ENCODE peak calls at places on chromosomes 2 and 18, in seven cellular contexts. Q, J, W, I, Y, H and Z are unnamed samples.

GRCh38 chr2:190235101-190235500 is 84.5 kb downstream of the HIBCH start:
- DNase-seq in Q (no peak), J (no peak), W (no peak), I (no peak), Y (no peak), H (no peak), Z (no peak)

GRCh38 chr18:32576296-32576916 is 105.7 kb upstream of the GAREM1 start:
- DNase-seq in Q (no peak), J (peak; percentile 64), W (peak; percentile 40), I (no peak), Y (no peak), H (peak; percentile 26), Z (no peak)

GRCh38 chr2:207311316-207312005 is 145.7 kb upstream of the KLF7 start:
- DNase-seq in Q (no peak), J (no peak), W (no peak), I (no peak), Y (no peak), H (peak; percentile 44), Z (no peak)

GRCh38 chr2:215870986-215871385 is 142.4 kb downstream of the MREG start:
- DNase-seq in Q (no peak), J (peak; percentile 34), W (peak; percentile 65), I (no peak), Y (no peak), H (no peak), Z (no peak)

GRCh38 chr2:142586693-142587432 is 290.6 kb upstream of the KYNU start:
- DNase-seq in Q (no peak), J (no peak), W (no peak), I (no peak), Y (no peak), H (no peak), Z (no peak)

GRCh38 chr18:36424741-36425142 is 127.2 kb downstream of the FHOD3 start:
- DNase-seq in Q (no peak), J (no peak), W (no peak), I (no peak), Y (no peak), H (no peak), Z (no peak)

GRCh38 chr2:98472961-98473746 is 28.5 kb downstream of the INPP4A start:
- DNase-seq in Q (no peak), J (no peak), W (no peak), I (no peak), Y (no peak), H (no peak), Z (no peak)

GRCh38 chr2:13227543-13227942 is 510.8 kb downstream of the TRIB2 start:
- DNase-seq in Q (no peak), J (no peak), W (no peak), I (no peak), Y (no peak), H (no peak), Z (no peak)

GRCh38 chr18:31225668-31226067 is 63.0 kb upstream of the DSC1 start:
- DNase-seq in Q (no peak), J (no peak), W (peak; percentile 36), I (no peak), Y (no peak), H (no peak), Z (no peak)

GRCh38 chr2:151945186-151945585 is 117.0 kb upstream of the ARL5A start:
- DNase-seq in Q (no peak), J (no peak), W (no peak), I (no peak), Y (no peak), H (no peak), Z (no peak)

GRCh38 chr2:130729311-130730299 is 735 bp downstream of the GPR148 start:
- DNase-seq in Q (no peak), J (no peak), W (no peak), I (no peak), Y (no peak), H (no peak), Z (no peak)

GRCh38 chr2:96556441-96557330 is 20.1 kb downstream of the ARID5A start:
- DNase-seq in Q (peak; percentile 64), J (no peak), W (no peak), I (no peak), Y (no peak), H (peak; percentile 91), Z (no peak)

GRCh38 chr2:73700111-73700510 is 37.0 kb downstream of the TPRKB start:
- DNase-seq in Q (no peak), J (no peak), W (no peak), I (no peak), Y (no peak), H (no peak), Z (no peak)

GRCh38 chr18:36297419-36298112 is at the start of gene FHOD3:
- DNase-seq in Q (no peak), J (peak; percentile 65), W (peak; percentile 82), I (peak; percentile 85), Y (no peak), H (peak; percentile 80), Z (peak; percentile 68)

DNA sequence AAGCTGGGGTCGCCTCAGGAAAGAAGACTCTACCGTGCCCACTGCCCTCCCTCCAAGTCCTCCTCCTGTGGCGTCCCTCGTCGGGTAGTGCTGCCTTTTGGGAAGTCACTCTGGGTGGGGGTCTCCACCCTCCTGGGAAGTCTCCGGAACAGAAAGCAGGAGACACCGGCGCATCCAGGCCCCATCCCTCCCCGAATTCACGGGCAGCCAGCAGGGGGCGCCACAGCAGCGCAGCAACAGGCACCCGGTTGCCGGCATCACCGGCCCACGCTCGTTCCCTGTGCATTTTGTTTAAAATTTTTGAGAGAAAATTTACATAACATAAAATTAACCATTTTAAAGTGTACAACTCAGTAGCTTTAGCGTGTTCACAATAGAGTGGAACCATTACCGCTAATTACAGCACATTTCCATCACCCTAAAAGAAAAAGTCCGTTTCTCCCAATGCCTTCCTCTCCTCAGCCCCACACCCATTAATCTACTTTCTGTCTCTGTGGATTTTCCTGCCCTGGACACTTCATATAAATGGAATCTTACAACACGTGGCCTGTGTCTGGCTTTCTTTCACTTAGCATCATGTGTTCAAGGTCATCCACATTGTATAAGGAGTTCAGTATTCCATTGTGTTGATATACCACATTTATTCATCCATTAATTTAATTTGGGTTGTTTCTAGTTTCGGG is 62.3 kb downstream of the ADNP2 start:
- DNase-seq in Q (peak; percentile 55), J (peak; percentile 71), W (peak; percentile 85), I (peak; percentile 86), Y (no peak), H (peak; percentile 59), Z (peak; percentile 97)
- TF ChIP-seq CTCF in Q (peak; percentile 82), J (peak; percentile 97), W (peak; percentile 97), I (peak; percentile 91), Y (peak; percentile 70), H (peak; percentile 76), Z (peak; percentile 44)

GRCh38 chr2:186531257-186531775 is 45.3 kb downstream of the ZC3H15 start:
- DNase-seq in Q (no peak), J (no peak), W (no peak), I (no peak), Y (no peak), H (no peak), Z (no peak)

GRCh38 chr2:186530314-186530713 is 44.3 kb downstream of the ZC3H15 start:
- DNase-seq in Q (no peak), J (no peak), W (no peak), I (no peak), Y (no peak), H (no peak), Z (no peak)

GRCh38 chr2:186534406-186534805 is 48.3 kb downstream of the ZC3H15 start:
- DNase-seq in Q (no peak), J (no peak), W (no peak), I (no peak), Y (no peak), H (no peak), Z (no peak)

GRCh38 chr2:186533717-186534116 is 47.7 kb downstream of the ZC3H15 start:
- DNase-seq in Q (no peak), J (no peak), W (no peak), I (no peak), Y (no peak), H (no peak), Z (no peak)

DNA sequence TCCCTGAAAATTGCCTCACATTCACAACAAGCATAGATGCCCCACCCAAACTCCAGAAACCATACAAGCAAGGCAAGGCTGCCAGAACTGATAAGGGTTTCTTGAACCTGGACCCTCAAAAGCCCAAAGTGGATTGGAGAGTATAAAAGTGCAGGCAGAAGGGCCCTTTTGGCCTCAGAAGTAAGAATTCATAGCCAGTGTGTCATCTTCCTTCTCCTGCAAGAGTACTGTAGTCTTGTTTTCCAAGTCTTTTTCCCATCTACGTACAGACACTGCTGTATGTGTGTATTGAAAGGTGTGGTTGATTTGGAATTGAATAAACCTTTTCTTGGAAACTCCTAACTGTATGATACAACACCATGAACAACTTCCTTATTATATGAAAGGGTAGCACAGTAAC is 46.8 kb downstream of the ZC3H15 start:
- DNase-seq in Q (no peak), J (no peak), W (no peak), I (no peak), Y (no peak), H (no peak), Z (no peak)
- TF ChIP-seq CTCF in Q (no peak), J (no peak), W (no peak), I (no peak), Y (no peak), H (no peak), Z (no peak)

GRCh38 chr2:121689356-121689755 is 40.1 kb upstream of the CLASP1 start:
- DNase-seq in Q (no peak), J (peak; percentile 33), W (no peak), I (no peak), Y (no peak), H (peak; percentile 43), Z (peak; percentile 22)
- TF ChIP-seq CTCF in Q (no peak), J (no peak), W (no peak), I (no peak), Y (no peak), H (peak; percentile 48), Z (peak; percentile 38)

GRCh38 chr2:26456701-26457224 is 21.2 kb downstream of the OTOF start:
- DNase-seq in Q (no peak), J (no peak), W (no peak), I (no peak), Y (no peak), H (no peak), Z (no peak)

GRCh38 chr2:26457695-26458364 is 20.1 kb downstream of the OTOF start:
- DNase-seq in Q (no peak), J (no peak), W (no peak), I (no peak), Y (no peak), H (no peak), Z (no peak)

GRCh38 chr2:26457241-26457666 is 20.7 kb downstream of the OTOF start:
- DNase-seq in Q (no peak), J (no peak), W (no peak), I (no peak), Y (no peak), H (no peak), Z (no peak)

GRCh38 chr2:26459991-26460612 is 17.8 kb downstream of the OTOF start:
- DNase-seq in Q (no peak), J (no peak), W (no peak), I (peak; percentile 9), Y (no peak), H (no peak), Z (no peak)

DNA sequence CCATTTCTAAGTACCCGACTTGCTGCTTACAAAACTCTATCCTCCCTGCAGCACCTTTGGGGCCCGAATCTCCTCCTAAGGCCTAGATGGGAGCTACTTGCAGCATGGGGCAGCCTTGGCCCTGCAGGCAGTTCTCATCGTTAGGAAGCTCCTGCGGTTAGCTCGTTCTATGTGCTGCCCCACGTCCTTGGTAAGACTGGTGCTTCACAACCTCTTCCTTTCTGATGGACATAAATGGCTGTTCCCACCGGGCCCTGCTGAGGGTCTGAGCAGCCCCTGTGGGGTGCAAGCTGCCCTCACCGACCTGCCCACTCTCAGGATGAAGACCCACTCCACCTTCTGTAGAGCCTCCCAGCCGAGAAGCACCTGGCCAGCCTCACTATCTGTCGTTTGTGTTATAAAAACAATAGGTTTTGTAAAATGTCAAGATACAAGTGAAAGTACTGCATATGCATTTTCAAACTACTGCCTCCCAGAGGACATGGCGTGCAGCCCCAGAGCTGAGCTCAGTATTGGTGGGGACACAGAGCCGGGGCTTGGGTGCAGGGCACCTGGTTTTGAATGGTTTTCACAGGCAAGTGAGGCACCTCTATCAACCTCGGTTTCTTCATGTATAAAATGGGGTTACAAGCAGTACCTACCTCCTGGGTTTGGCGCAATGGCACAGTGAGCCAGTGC is 19.4 kb downstream of the OTOF start:
- DNase-seq in Q (no peak), J (no peak), W (no peak), I (no peak), Y (no peak), H (no peak), Z (no peak)
- TF ChIP-seq CTCF in Q (no peak), J (no peak), W (no peak), I (no peak), Y (no peak), H (no peak), Z (no peak)